ENCODE peak calls at places on chromosomes 7 and 10, in ten cellular contexts. G, X, T, B, L, S, D, J, W and A are unnamed samples.

GRCh38 chr10:129199826-129200225 is 267.2 kb upstream of the MGMT start:
- DNase-seq in G (no peak), X (no peak), T (no peak), B (no peak), L (no peak), S (no peak), D (no peak), J (no peak), W (no peak), A (no peak)

GRCh38 chr10:11154333-11154732 is 136.7 kb downstream of the CELF2 start:
- DNase-seq in G (no peak), X (no peak), T (no peak), B (no peak), L (no peak), S (no peak), D (no peak), J (no peak), W (no peak), A (no peak)

GRCh38 chr10:131477457-131478205 is 166.1 kb upstream of the TCERG1L start:
- DNase-seq in G (no peak), X (no peak), T (no peak), B (no peak), L (no peak), S (no peak), D (no peak), J (no peak), W (no peak), A (no peak)

GRCh38 chr7:17041324-17041723 is 159.5 kb upstream of the AGR3 start:
- DNase-seq in G (peak), X (no peak), T (no peak), B (no peak), L (no peak), S (no peak), D (no peak), J (no peak), W (no peak), A (no peak)

GRCh38 chr10:21169271-21169670 is 272.2 kb upstream of the NEBL start:
- DNase-seq in G (no peak), X (no peak), T (no peak), B (no peak), L (no peak), S (no peak), D (no peak), J (no peak), W (no peak), A (no peak)

GRCh38 chr10:127759276-127759675 is 22.3 kb downstream of the FOXI2 start:
- DNase-seq in G (no peak), X (no peak), T (no peak), B (no peak), L (no peak), S (no peak), D (no peak), J (no peak), W (no peak), A (no peak)

GRCh38 chr7:111168182-111168581 is 77.3 kb downstream of the LRRN3 start:
- DNase-seq in G (no peak), X (no peak), T (no peak), B (no peak), L (no peak), S (no peak), D (no peak), J (no peak), W (no peak), A (no peak)

GRCh38 chr7:107023522-107024149 is 20.9 kb upstream of the PRKAR2B start:
- DNase-seq in G (no peak), X (no peak), T (no peak), B (no peak), L (no peak), S (no peak), D (no peak), J (no peak), W (no peak), A (no peak)

GRCh38 chr7:158946771-158947170 is 90.4 kb downstream of the DYNC2I1 start:
- DNase-seq in G (no peak), X (no peak), T (no peak), B (no peak), L (no peak), S (no peak), D (no peak), J (no peak), W (no peak), A (no peak)

GRCh38 chr7:43039346-43039745 is 73.1 kb upstream of the HECW1 start:
- DNase-seq in G (no peak), X (peak), T (no peak), B (no peak), L (no peak), S (no peak), D (no peak), J (no peak), W (no peak), A (no peak)

GRCh38 chr10:44935201-44935960 is 24.2 kb upstream of the RASSF4 start:
- DNase-seq in G (peak), X (peak), T (no peak), B (no peak), L (no peak), S (no peak), D (no peak), J (peak), W (no peak), A (no peak)

GRCh38 chr7:20330176-20330796 is 414 bp upstream of the ITGB8 start:
- DNase-seq in G (peak), X (peak), T (no peak), B (peak), L (no peak), S (peak), D (peak), J (peak), W (peak), A (peak)

GRCh38 chr7:129771928-129772479 is 160.5 kb downstream of the NRF1 start:
- DNase-seq in G (no peak), X (no peak), T (no peak), B (no peak), L (no peak), S (no peak), D (no peak), J (no peak), W (no peak), A (no peak)

DNA sequence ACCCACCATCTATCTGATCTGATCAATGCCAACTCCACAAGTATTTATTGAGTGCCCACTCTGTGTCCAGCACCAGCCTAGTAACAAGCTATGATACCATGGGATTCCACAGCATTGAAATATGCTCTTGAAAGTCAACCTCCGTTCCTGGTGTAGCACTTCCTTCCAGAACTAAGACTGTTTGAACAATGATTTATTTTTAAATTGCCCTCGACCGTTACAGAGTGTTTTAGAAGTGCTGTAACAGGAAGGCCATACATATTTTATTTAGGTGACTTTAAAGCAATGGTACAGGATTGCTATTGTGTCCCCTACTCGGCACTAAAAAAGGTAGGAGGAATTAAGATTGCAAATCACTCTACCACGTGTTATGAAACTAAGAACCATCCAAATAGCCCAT is 225.6 kb downstream of the TEX36 start:
- DNase-seq in G (no peak), X (no peak), T (no peak), B (no peak), L (no peak), S (no peak), D (no peak), J (no peak), W (no peak), A (no peak)
- TF ChIP-seq POLR2AphosphoS5 in G (no peak), X (no peak), T (no peak), B (no peak), L (no peak), S (no peak), D (no peak), J (no peak), W (no peak), A (no peak)

DNA sequence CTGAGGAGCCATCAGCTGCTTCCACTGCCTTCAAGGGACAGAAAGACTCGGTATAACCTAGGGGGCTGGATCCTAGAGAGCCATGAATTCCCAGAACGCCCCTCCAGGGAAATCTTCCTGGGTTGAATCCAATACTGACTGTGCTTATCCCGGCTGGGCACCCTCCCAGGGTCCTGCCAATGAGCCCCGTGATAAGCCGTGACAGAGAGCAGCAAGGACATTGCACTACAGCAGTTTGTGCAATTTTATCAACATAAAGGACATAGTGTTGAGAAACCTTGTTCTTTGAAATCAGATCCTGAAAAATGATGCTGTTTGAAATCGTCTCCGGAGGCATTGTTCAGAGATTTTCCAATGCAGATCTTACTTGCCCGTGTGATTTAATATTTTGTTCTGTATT is 18.8 kb downstream of the AKR1B1 start:
- DNase-seq in G (no peak), X (no peak), T (no peak), B (no peak), L (no peak), S (no peak), D (no peak), J (no peak), W (no peak), A (no peak)
- TF ChIP-seq POLR2A in G (no peak), X (no peak), T (no peak), B (no peak), L (no peak), S (no peak), D (no peak), J (no peak), W (no peak), A (no peak)

DNA sequence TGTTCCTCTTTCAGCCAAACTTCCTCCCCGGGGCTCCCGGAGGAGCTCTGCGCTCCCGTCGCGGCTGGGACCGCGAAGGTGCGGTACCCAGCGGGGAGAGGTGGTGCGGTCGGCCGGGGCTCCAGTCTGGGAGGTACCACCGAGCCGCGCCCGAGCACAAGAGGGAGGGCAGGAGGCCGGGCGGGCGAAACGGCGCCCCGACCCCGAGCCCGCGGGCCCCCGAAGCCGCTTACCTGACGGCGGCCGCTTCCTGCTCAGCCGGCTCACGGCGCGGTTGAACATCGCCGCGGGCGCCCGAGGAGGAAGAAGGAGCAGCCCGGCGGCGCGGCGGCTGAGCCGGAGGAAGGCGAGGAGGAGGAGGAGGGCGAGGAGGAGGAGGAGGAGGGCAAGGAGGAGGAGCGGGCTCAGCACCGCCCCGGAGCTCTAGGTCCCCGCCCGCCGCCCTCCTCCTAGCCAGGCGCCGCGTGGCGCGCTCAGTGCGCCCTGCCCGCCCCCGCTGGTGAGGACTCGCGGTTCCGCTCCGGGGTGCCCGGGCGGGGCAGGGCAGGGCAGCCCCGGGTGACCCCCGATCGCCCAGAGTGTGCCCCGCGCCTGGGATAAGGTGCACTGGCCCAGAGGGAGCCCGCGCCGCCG is at the start of gene RGS10:
- DNase-seq in G (peak), X (peak), T (peak), B (peak), L (no peak), S (peak), D (peak), J (peak), W (peak), A (peak)
- TF ChIP-seq POLR2AphosphoS5 in G (peak), X (no peak), T (peak), B (no peak), L (peak), S (peak), D (peak), J (peak), W (peak), A (no peak)

GRCh38 chr7:128017880-128018845 is 13.1 kb downstream of the LRRC4 start:
- DNase-seq in G (peak), X (no peak), T (no peak), B (no peak), L (no peak), S (no peak), D (peak), J (no peak), W (no peak), A (no peak)

GRCh38 chr7:128017460-128017859 is 13.8 kb downstream of the LRRC4 start:
- DNase-seq in G (no peak), X (no peak), T (no peak), B (no peak), L (no peak), S (no peak), D (peak), J (no peak), W (no peak), A (no peak)

GRCh38 chr7:128010392-128011078 is 20.7 kb downstream of the LRRC4 start:
- DNase-seq in G (no peak), X (no peak), T (no peak), B (no peak), L (no peak), S (no peak), D (no peak), J (no peak), W (no peak), A (no peak)

GRCh38 chr7:128011079-128011670 is 20.1 kb downstream of the LRRC4 start:
- DNase-seq in G (peak), X (no peak), T (no peak), B (no peak), L (no peak), S (no peak), D (no peak), J (peak), W (no peak), A (no peak)

GRCh38 chr7:128014864-128015263 is 16.4 kb downstream of the LRRC4 start:
- DNase-seq in G (no peak), X (no peak), T (no peak), B (no peak), L (no peak), S (no peak), D (no peak), J (no peak), W (no peak), A (no peak)
- TF ChIP-seq POLR2A in G (no peak), X (no peak), T (no peak), B (no peak), L (no peak), S (no peak), D (no peak), J (no peak), W (no peak), A (no peak)

GRCh38 chr10:62093863-62094291 is 174.8 kb downstream of the RTKN2 start:
- DNase-seq in G (peak), X (no peak), T (no peak), B (no peak), L (no peak), S (no peak), D (no peak), J (no peak), W (no peak), A (no peak)
- TF ChIP-seq POLR2AphosphoS5 in G (no peak), X (no peak), T (no peak), B (no peak), L (no peak), S (no peak), D (no peak), J (no peak), W (no peak), A (no peak)